ENCODE peak calls at places on chromosomes 16 and 17, in eight cellular contexts. One of them, this sample, is unnamed.

GRCh38 chr17:1607971-1608320 is 20.7 kb downstream of the SLC43A2 start:
- DNase-seq in neural progenitor cell: no peak
- DNase-seq in BE2C: no peak
- DNase-seq in OCI-LY7: no peak
- DNase-seq in WTC11: no peak
- DNase-seq in breast epithelium: no peak
- DNase-seq in progenitor cell of endocrine pancreas: no peak
- DNase-seq in upper lobe of left lung: no peak
- DNase-seq in this sample: no peak

GRCh38 chr17:72187544-72187943 is 66.7 kb downstream of the SOX9 start:
- DNase-seq in neural progenitor cell: peak
- DNase-seq in BE2C: no peak
- DNase-seq in OCI-LY7: no peak
- DNase-seq in WTC11: no peak
- DNase-seq in breast epithelium: no peak
- DNase-seq in progenitor cell of endocrine pancreas: no peak
- DNase-seq in upper lobe of left lung: no peak
- DNase-seq in this sample: no peak

GRCh38 chr17:27438631-27439030 is 17.6 kb upstream of the KSR1 start:
- DNase-seq in neural progenitor cell: no peak
- DNase-seq in BE2C: no peak
- DNase-seq in OCI-LY7: no peak
- DNase-seq in WTC11: no peak
- DNase-seq in breast epithelium: no peak
- DNase-seq in progenitor cell of endocrine pancreas: no peak
- DNase-seq in upper lobe of left lung: no peak
- DNase-seq in this sample: no peak

GRCh38 chr16:1042776-1043349 is 29.7 kb upstream of the SSTR5 start:
- DNase-seq in neural progenitor cell: no peak
- DNase-seq in BE2C: peak
- DNase-seq in OCI-LY7: no peak
- DNase-seq in WTC11: no peak
- DNase-seq in breast epithelium: no peak
- DNase-seq in progenitor cell of endocrine pancreas: no peak
- DNase-seq in upper lobe of left lung: peak
- DNase-seq in this sample: peak

GRCh38 chr16:78577597-78577996 is 478.1 kb downstream of the WWOX start:
- DNase-seq in neural progenitor cell: no peak
- DNase-seq in BE2C: no peak
- DNase-seq in OCI-LY7: no peak
- DNase-seq in WTC11: no peak
- DNase-seq in breast epithelium: no peak
- DNase-seq in progenitor cell of endocrine pancreas: no peak
- DNase-seq in upper lobe of left lung: no peak
- DNase-seq in this sample: no peak

GRCh38 chr16:53773150-53773846 is 69.3 kb downstream of the FTO start:
- DNase-seq in neural progenitor cell: peak
- DNase-seq in BE2C: peak
- DNase-seq in OCI-LY7: peak
- DNase-seq in WTC11: peak
- DNase-seq in breast epithelium: no peak
- DNase-seq in progenitor cell of endocrine pancreas: no peak
- DNase-seq in upper lobe of left lung: no peak
- DNase-seq in this sample: peak

GRCh38 chr17:50144845-50145531 is 5.5 kb downstream of the PPP1R9B start:
- DNase-seq in neural progenitor cell: no peak
- DNase-seq in BE2C: no peak
- DNase-seq in OCI-LY7: no peak
- DNase-seq in WTC11: no peak
- DNase-seq in breast epithelium: peak
- DNase-seq in progenitor cell of endocrine pancreas: no peak
- DNase-seq in upper lobe of left lung: no peak
- DNase-seq in this sample: no peak

GRCh38 chr17:60747069-60747808 is 69.6 kb downstream of the BCAS3 start:
- DNase-seq in neural progenitor cell: peak
- DNase-seq in BE2C: no peak
- DNase-seq in OCI-LY7: no peak
- DNase-seq in WTC11: no peak
- DNase-seq in breast epithelium: no peak
- DNase-seq in progenitor cell of endocrine pancreas: no peak
- DNase-seq in upper lobe of left lung: no peak
- DNase-seq in this sample: no peak

GRCh38 chr16:11913425-11914079 is 2.2 kb downstream of the GSPT1 start:
- DNase-seq in neural progenitor cell: no peak
- DNase-seq in BE2C: no peak
- DNase-seq in OCI-LY7: no peak
- DNase-seq in WTC11: no peak
- DNase-seq in breast epithelium: no peak
- DNase-seq in progenitor cell of endocrine pancreas: no peak
- DNase-seq in upper lobe of left lung: no peak
- DNase-seq in this sample: peak

GRCh38 chr16:81513204-81514040 is 68.8 kb downstream of the CMIP start:
- DNase-seq in neural progenitor cell: peak
- DNase-seq in BE2C: no peak
- DNase-seq in OCI-LY7: no peak
- DNase-seq in WTC11: peak
- DNase-seq in breast epithelium: no peak
- DNase-seq in progenitor cell of endocrine pancreas: no peak
- DNase-seq in upper lobe of left lung: no peak
- DNase-seq in this sample: no peak

GRCh38 chr16:85898521-85899442 is at the start of gene IRF8:
- DNase-seq in neural progenitor cell: peak
- DNase-seq in BE2C: no peak
- DNase-seq in OCI-LY7: peak
- DNase-seq in WTC11: peak
- DNase-seq in breast epithelium: no peak
- DNase-seq in progenitor cell of endocrine pancreas: peak
- DNase-seq in upper lobe of left lung: peak
- DNase-seq in this sample: no peak

GRCh38 chr17:31248986-31249385 is 48.1 kb downstream of the OMG start:
- DNase-seq in neural progenitor cell: no peak
- DNase-seq in BE2C: no peak
- DNase-seq in OCI-LY7: no peak
- DNase-seq in WTC11: no peak
- DNase-seq in breast epithelium: no peak
- DNase-seq in progenitor cell of endocrine pancreas: no peak
- DNase-seq in upper lobe of left lung: no peak
- DNase-seq in this sample: peak

GRCh38 chr16:70689035-70689969 is 3.4 kb upstream of the MTSS2 start:
- DNase-seq in neural progenitor cell: no peak
- DNase-seq in BE2C: no peak
- DNase-seq in OCI-LY7: no peak
- DNase-seq in WTC11: no peak
- DNase-seq in breast epithelium: no peak
- DNase-seq in progenitor cell of endocrine pancreas: no peak
- DNase-seq in upper lobe of left lung: peak
- DNase-seq in this sample: no peak

GRCh38 chr16:819336-819735 is 18.8 kb upstream of the GNG13 start:
- DNase-seq in neural progenitor cell: no peak
- DNase-seq in BE2C: no peak
- DNase-seq in OCI-LY7: no peak
- DNase-seq in WTC11: no peak
- DNase-seq in breast epithelium: no peak
- DNase-seq in progenitor cell of endocrine pancreas: no peak
- DNase-seq in upper lobe of left lung: no peak
- DNase-seq in this sample: no peak

GRCh38 chr17:71260366-71260765 is 860.5 kb upstream of the SOX9 start:
- DNase-seq in neural progenitor cell: no peak
- DNase-seq in BE2C: no peak
- DNase-seq in OCI-LY7: no peak
- DNase-seq in WTC11: no peak
- DNase-seq in breast epithelium: no peak
- DNase-seq in progenitor cell of endocrine pancreas: no peak
- DNase-seq in upper lobe of left lung: no peak
- DNase-seq in this sample: peak

GRCh38 chr17:7807206-7807605 is 26.8 kb upstream of the KDM6B start:
- DNase-seq in neural progenitor cell: no peak
- DNase-seq in BE2C: no peak
- DNase-seq in OCI-LY7: no peak
- DNase-seq in WTC11: no peak
- DNase-seq in breast epithelium: no peak
- DNase-seq in progenitor cell of endocrine pancreas: no peak
- DNase-seq in upper lobe of left lung: peak
- DNase-seq in this sample: no peak

GRCh38 chr16:71961066-71962039 is 38.8 kb downstream of the PKD1L3 start:
- DNase-seq in neural progenitor cell: peak
- DNase-seq in BE2C: peak
- DNase-seq in OCI-LY7: peak
- DNase-seq in WTC11: peak
- DNase-seq in breast epithelium: peak
- DNase-seq in progenitor cell of endocrine pancreas: peak
- DNase-seq in upper lobe of left lung: no peak
- DNase-seq in this sample: peak
- TF ChIP-seq CTCF in neural progenitor cell: peak
- TF ChIP-seq CTCF in BE2C: peak
- TF ChIP-seq CTCF in OCI-LY7: peak
- TF ChIP-seq CTCF in WTC11: peak
- TF ChIP-seq CTCF in breast epithelium: peak
- TF ChIP-seq CTCF in progenitor cell of endocrine pancreas: peak
- TF ChIP-seq CTCF in upper lobe of left lung: peak
- TF ChIP-seq CTCF in this sample: peak

GRCh38 chr17:76585649-76586593 is at the start of gene ST6GALNAC2:
- DNase-seq in neural progenitor cell: peak
- DNase-seq in BE2C: peak
- DNase-seq in OCI-LY7: no peak
- DNase-seq in WTC11: peak
- DNase-seq in breast epithelium: peak
- DNase-seq in progenitor cell of endocrine pancreas: peak
- DNase-seq in upper lobe of left lung: peak
- DNase-seq in this sample: peak
- TF ChIP-seq CTCF in neural progenitor cell: no peak
- TF ChIP-seq CTCF in BE2C: peak
- TF ChIP-seq CTCF in OCI-LY7: no peak
- TF ChIP-seq CTCF in WTC11: no peak
- TF ChIP-seq CTCF in breast epithelium: peak
- TF ChIP-seq CTCF in progenitor cell of endocrine pancreas: no peak
- TF ChIP-seq CTCF in upper lobe of left lung: peak
- TF ChIP-seq CTCF in this sample: peak

GRCh38 chr17:66306413-66306812 is 4.0 kb downstream of the PRKCA start:
- DNase-seq in neural progenitor cell: no peak
- DNase-seq in BE2C: no peak
- DNase-seq in OCI-LY7: no peak
- DNase-seq in WTC11: no peak
- DNase-seq in breast epithelium: no peak
- DNase-seq in progenitor cell of endocrine pancreas: no peak
- DNase-seq in upper lobe of left lung: no peak
- DNase-seq in this sample: no peak

GRCh38 chr17:66302761-66303626 is 581 bp downstream of the PRKCA start:
- DNase-seq in neural progenitor cell: peak
- DNase-seq in BE2C: peak
- DNase-seq in OCI-LY7: peak
- DNase-seq in WTC11: peak
- DNase-seq in breast epithelium: peak
- DNase-seq in progenitor cell of endocrine pancreas: peak
- DNase-seq in upper lobe of left lung: peak
- DNase-seq in this sample: peak

GRCh38 chr17:66307257-66307656 is 4.8 kb downstream of the PRKCA start:
- DNase-seq in neural progenitor cell: no peak
- DNase-seq in BE2C: no peak
- DNase-seq in OCI-LY7: no peak
- DNase-seq in WTC11: no peak
- DNase-seq in breast epithelium: no peak
- DNase-seq in progenitor cell of endocrine pancreas: no peak
- DNase-seq in upper lobe of left lung: no peak
- DNase-seq in this sample: no peak

GRCh38 chr17:66301864-66302741 is at the start of gene PRKCA:
- DNase-seq in neural progenitor cell: peak
- DNase-seq in BE2C: peak
- DNase-seq in OCI-LY7: peak
- DNase-seq in WTC11: peak
- DNase-seq in breast epithelium: no peak
- DNase-seq in progenitor cell of endocrine pancreas: peak
- DNase-seq in upper lobe of left lung: peak
- DNase-seq in this sample: peak

DNA sequence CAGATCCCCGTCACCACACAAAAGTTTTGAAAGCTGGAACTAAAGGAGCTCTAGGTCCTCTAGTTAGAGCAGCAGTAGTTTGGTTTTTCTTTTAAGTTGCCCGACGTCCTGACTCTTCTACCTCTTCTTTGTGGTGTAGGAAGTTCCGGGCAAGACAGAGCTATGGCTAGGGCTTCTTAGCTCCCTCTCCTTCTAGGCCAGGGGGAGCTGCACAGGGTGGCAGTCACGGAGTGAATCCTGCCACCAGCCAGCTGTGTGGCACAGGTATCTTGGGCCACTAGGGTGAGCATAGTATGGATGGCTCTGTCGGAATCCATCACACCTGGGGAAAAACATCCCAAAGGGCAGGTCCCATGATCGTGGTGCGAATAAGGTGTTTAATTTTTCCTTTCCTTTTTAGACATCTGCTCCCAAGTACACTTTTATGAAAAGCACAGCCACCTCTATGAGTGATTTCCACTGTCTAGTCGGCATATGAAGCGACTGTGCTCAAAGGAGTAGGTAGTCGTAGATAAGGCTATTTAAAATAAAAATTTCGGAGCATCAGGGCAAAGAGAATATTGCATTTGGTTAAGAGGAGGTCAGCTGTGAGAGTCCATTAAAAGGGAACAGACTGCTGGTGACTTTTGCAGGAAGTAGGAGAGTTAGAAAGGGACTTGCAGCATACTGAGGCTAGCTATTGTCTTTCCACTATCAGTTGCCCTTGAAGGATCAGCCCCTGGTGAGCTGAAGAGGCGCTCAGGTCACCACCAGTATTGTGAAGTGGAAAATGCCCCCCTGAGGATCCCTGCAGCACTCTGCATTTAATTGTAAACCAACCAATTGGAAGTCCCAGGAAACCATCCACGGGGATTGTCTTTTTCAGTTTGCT is 2.1 kb downstream of the PRKCA start:
- DNase-seq in neural progenitor cell: peak
- DNase-seq in BE2C: no peak
- DNase-seq in OCI-LY7: no peak
- DNase-seq in WTC11: peak
- DNase-seq in breast epithelium: no peak
- DNase-seq in progenitor cell of endocrine pancreas: no peak
- DNase-seq in upper lobe of left lung: no peak
- DNase-seq in this sample: peak
- TF ChIP-seq CTCF in neural progenitor cell: no peak
- TF ChIP-seq CTCF in BE2C: no peak
- TF ChIP-seq CTCF in OCI-LY7: no peak
- TF ChIP-seq CTCF in WTC11: no peak
- TF ChIP-seq CTCF in breast epithelium: no peak
- TF ChIP-seq CTCF in progenitor cell of endocrine pancreas: no peak
- TF ChIP-seq CTCF in upper lobe of left lung: no peak
- TF ChIP-seq CTCF in this sample: peak

DNA sequence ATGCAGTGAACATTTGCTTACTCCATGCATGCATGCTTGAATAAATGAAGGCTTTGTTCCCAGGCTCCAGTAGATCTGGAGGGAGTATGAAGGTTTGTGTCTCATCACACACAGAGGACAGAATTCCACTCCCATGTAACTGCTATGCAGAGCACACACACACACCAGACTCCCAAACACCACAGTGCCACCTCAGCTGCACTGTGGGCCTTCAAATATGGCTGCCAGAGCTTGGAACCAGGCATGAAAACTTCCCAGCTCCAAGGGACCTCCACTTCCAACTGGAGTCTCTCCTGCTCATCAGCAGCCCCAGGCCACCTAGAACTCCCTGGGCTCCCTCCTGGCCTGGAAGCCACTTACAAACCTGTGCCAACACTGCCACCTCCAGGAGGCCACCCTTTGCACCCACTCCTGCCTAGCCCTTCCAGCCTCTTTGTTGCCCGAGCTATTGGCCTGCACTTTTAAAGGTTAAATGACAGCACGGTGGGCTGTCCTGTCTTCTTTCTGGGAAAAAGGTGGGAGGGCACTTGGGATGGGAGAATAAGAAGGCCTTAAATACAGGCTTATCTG is 151.2 kb downstream of the ZNF423 start:
- DNase-seq in neural progenitor cell: peak
- DNase-seq in BE2C: peak
- DNase-seq in OCI-LY7: peak
- DNase-seq in WTC11: no peak
- DNase-seq in breast epithelium: no peak
- DNase-seq in progenitor cell of endocrine pancreas: no peak
- DNase-seq in upper lobe of left lung: no peak
- DNase-seq in this sample: no peak
- TF ChIP-seq CTCF in neural progenitor cell: peak
- TF ChIP-seq CTCF in BE2C: peak
- TF ChIP-seq CTCF in OCI-LY7: peak
- TF ChIP-seq CTCF in WTC11: no peak
- TF ChIP-seq CTCF in breast epithelium: no peak
- TF ChIP-seq CTCF in progenitor cell of endocrine pancreas: no peak
- TF ChIP-seq CTCF in upper lobe of left lung: no peak
- TF ChIP-seq CTCF in this sample: no peak